ENCODE peak calls at places on chromosomes 16 and 17, in six cellular contexts. Y, V, Z, T, W and A are unnamed samples. For H3F3A, the result is how much of the 10 kb centered on the place peaks cover.

GRCh38 chr17:17491031-17491471 is 5.1 kb downstream of the RASD1 start:
- DNase-seq in Y (no peak), V (no peak), Z (no peak), T (no peak), W (no peak), A (no peak)

GRCh38 chr17:7141824-7142223 is 27.2 kb upstream of the ASGR2 start:
- DNase-seq in Y (no peak), V (no peak), Z (peak), T (no peak), W (no peak), A (no peak)

GRCh38 chr17:73711184-73711583 is 66.9 kb upstream of the SDK2 start:
- DNase-seq in Y (no peak), V (no peak), Z (no peak), T (peak), W (no peak), A (no peak)

GRCh38 chr16:19005561-19006445 is 22.1 kb downstream of the TMC7 start:
- DNase-seq in Y (peak), V (peak), Z (peak), T (no peak), W (no peak), A (peak)

GRCh38 chr17:280216-280615 is 72.4 kb downstream of the RPH3AL start:
- DNase-seq in Y (no peak), V (no peak), Z (no peak), T (no peak), W (no peak), A (no peak)

GRCh38 chr16:12168054-12169018 is 191.8 kb downstream of the SNX29 start:
- DNase-seq in Y (no peak), V (no peak), Z (no peak), T (no peak), W (no peak), A (no peak)

GRCh38 chr17:73324711-73325526 is 13.1 kb upstream of the CDC42EP4 start:
- DNase-seq in Y (no peak), V (no peak), Z (no peak), T (no peak), W (peak), A (peak)

GRCh38 chr16:27154573-27155521 is 48.5 kb upstream of the KDM8 start:
- DNase-seq in Y (peak), V (peak), Z (peak), T (peak), W (peak), A (peak)

GRCh38 chr16:54511181-54511731 is 224.7 kb upstream of the IRX3 start:
- DNase-seq in Y (peak), V (peak), Z (no peak), T (no peak), W (no peak), A (no peak)

GRCh38 chr16:88461291-88462269 is 8.5 kb downstream of the ZFPM1 start:
- DNase-seq in Y (no peak), V (peak), Z (no peak), T (no peak), W (no peak), A (peak)

GRCh38 chr16:48531011-48531962 is 78.7 kb downstream of the N4BP1 start:
- DNase-seq in Y (peak), V (no peak), Z (no peak), T (no peak), W (peak), A (no peak)
- TF ChIP-seq EZH2phosphoT487 in Y (no peak), V (no peak), Z (no peak), T (no peak), W (no peak), A (no peak)

DNA sequence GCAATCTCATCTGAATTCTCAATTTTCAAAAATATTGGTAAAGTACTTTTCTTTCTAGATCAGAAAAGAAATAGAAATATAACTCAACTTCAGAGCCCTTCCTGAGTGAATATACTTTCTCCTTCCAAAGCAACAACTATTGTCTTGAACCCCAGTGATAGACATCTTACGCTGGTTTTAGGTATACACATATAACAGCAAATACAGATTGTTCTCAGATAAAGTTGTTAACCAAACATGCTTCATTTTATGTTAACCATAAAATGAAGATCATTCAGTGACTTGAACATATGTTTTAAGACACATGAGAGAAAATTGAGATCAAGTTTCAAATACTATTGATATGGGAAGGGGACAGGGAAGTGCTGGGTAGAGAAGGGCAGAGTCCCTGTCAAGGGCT is 53.7 kb upstream of the C17orf78 start:
- DNase-seq in Y (no peak), V (no peak), Z (no peak), T (no peak), W (no peak), A (no peak)
- H3F3A ChIP-seq in Y (under half), V (under half), Z (under half), T (under half), W (under half), A (under half)

GRCh38 chr17:1315891-1316403 is 36.5 kb downstream of the TRARG1 start:
- DNase-seq in Y (no peak), V (no peak), Z (no peak), T (no peak), W (no peak), A (no peak)

GRCh38 chr17:1315409-1315808 is 35.9 kb downstream of the TRARG1 start:
- DNase-seq in Y (no peak), V (no peak), Z (no peak), T (no peak), W (no peak), A (no peak)

GRCh38 chr17:1312261-1312870 is 32.9 kb downstream of the TRARG1 start:
- DNase-seq in Y (no peak), V (peak), Z (no peak), T (no peak), W (peak), A (peak)

GRCh38 chr17:1313270-1314005 is 34.0 kb downstream of the TRARG1 start:
- DNase-seq in Y (no peak), V (no peak), Z (no peak), T (no peak), W (no peak), A (no peak)
- TF ChIP-seq EZH2phosphoT487 in Y (no peak), V (no peak), Z (no peak), T (no peak), W (no peak), A (no peak)

DNA sequence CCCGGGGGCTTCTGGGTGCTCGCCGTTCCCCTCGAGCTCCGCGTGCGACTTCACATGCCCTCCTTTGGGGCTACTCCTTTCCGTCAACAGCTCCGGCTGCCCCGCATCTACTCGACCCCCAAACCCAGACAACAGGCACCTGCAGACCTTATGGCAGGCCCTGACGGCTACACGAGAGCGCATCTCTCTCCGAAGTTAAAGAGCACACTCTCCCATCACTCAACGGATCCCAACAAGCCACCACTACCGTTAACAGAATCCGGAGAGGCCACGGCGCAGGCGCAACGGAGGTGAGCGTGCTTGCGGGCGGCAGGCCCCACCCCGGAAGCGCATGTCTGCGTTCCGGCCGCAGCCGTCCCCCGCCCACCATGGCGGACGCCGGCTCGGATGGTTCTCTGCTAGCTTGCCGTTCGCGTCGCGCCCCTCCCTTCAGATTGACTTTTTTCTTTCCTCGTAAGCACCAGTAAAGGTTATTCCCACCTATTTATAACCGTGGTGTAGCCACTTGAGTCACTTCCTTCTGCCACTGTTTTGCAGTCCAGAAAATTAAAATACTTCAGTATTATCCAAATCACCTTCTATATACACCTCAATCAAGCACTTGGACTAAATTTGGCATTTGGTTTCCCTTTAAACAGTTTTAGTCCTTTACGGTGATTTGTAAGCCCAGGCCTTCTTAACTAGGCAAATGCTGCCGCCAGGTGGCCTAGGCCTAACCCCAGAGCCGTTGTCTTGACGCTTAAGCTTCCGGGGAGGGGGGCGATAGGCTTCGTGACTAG is at the start of gene POLG2:
- DNase-seq in Y (peak), V (peak), Z (peak), T (peak), W (peak), A (peak)
- H3F3A ChIP-seq in Y (half or more), V (half or more), Z (under half), T (half or more), W (half or more), A (under half)

GRCh38 chr16:65697061-65697460 is 575.2 kb upstream of the CDH11 start:
- DNase-seq in Y (peak), V (peak), Z (no peak), T (no peak), W (no peak), A (no peak)

GRCh38 chr16:65702707-65703402 is 581.0 kb upstream of the CDH11 start:
- DNase-seq in Y (no peak), V (no peak), Z (no peak), T (no peak), W (peak), A (no peak)

GRCh38 chr16:65697516-65697915 is 575.7 kb upstream of the CDH11 start:
- DNase-seq in Y (no peak), V (no peak), Z (no peak), T (no peak), W (peak), A (no peak)

GRCh38 chr16:65700599-65700998 is 578.7 kb upstream of the CDH11 start:
- DNase-seq in Y (peak), V (no peak), Z (no peak), T (no peak), W (no peak), A (no peak)

DNA sequence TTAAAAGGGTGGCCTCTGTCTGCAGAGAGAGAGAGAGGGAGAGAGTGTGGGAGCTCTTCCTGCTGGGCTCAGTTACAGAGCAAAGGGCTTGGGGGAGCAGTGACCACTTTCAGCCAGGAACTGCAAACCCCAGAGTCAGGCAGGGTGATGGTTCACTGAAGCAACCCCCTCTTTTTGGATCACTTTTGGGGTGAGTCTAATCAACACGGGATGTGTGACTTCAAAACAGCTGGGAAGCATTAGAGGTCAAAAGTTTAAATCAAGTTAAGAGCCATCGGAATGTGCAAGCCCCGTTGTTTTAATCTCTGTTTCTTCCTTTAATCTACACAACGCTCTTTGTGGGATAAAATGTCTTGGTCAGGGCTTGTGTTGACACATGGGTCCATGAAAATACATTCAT is 577.1 kb upstream of the CDH11 start:
- DNase-seq in Y (peak), V (peak), Z (no peak), T (no peak), W (no peak), A (no peak)
- TF ChIP-seq EZH2phosphoT487 in Y (no peak), V (no peak), Z (no peak), T (no peak), W (no peak), A (no peak)

GRCh38 chr17:64147110-64148016 is 17.4 kb upstream of the ERN1 start:
- DNase-seq in Y (peak), V (no peak), Z (peak), T (peak), W (peak), A (peak)

GRCh38 chr17:64149196-64149595 is 19.3 kb upstream of the ERN1 start:
- DNase-seq in Y (no peak), V (no peak), Z (no peak), T (no peak), W (no peak), A (no peak)

GRCh38 chr17:64146418-64147109 is 16.6 kb upstream of the ERN1 start:
- DNase-seq in Y (peak), V (peak), Z (peak), T (peak), W (peak), A (peak)

GRCh38 chr17:64148699-64149098 is 18.8 kb upstream of the ERN1 start:
- DNase-seq in Y (peak), V (no peak), Z (peak), T (no peak), W (peak), A (peak)

DNA sequence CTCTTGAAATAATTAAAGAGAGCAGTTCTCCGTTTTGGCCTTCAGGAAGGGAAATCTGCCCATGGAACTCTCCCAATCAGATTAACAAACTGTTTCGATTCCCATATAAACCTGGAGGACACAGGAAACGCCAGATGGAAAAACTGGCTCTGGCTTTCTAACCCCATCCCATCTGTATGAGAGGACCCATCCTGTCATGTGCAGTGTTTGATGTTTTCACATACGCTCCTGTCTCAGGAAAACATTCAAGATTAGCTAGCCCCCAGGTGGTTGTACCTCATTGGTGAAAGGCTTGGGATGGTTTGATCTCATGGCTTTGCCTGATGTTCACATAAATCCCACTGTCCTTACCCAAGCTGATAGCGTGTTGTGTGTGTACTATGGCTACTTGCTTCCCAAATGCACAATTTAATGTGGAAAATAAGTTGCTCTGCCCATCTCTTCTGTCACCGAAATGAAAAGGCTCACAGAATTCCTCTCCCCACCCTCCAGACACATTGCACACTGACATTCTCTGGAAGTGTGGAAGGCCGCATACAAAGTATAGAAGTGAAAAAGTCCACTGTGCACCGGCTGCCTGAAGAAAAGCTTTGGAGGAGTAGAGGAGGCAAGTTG is 18.2 kb upstream of the ERN1 start:
- DNase-seq in Y (peak), V (no peak), Z (peak), T (no peak), W (peak), A (peak)
- H3F3A ChIP-seq in Y (half or more), V (under half), Z (under half), T (half or more), W (under half), A (under half)